ENCODE peak calls at places on chromosomes 5 and 9, in five cellular contexts. One of them, this sample, is unnamed.

GRCh38 chr9:19481971-19482404 is 73.2 kb downstream of the ACER2 start:
- DNase-seq in HCT116: no peak
- DNase-seq in K562: no peak
- DNase-seq in GM12878: no peak
- DNase-seq in SK-N-SH: no peak
- DNase-seq in this sample: no peak

GRCh38 chr5:133293953-133294352 is 242.1 kb downstream of the HSPA4 start:
- DNase-seq in GM12878: no peak
- DNase-seq in SK-N-SH: no peak
- DNase-seq in K562: no peak
- DNase-seq in HCT116: no peak
- DNase-seq in this sample: no peak

GRCh38 chr9:14593406-14593805 is 99.8 kb downstream of the ZDHHC21 start:
- DNase-seq in HCT116: no peak
- DNase-seq in K562: peak
- DNase-seq in SK-N-SH: no peak
- DNase-seq in GM12878: no peak
- DNase-seq in this sample: no peak

GRCh38 chr5:71533142-71533541 is 54.0 kb upstream of the MCCC2 start:
- DNase-seq in HCT116: no peak
- DNase-seq in GM12878: no peak
- DNase-seq in SK-N-SH: no peak
- DNase-seq in K562: no peak
- DNase-seq in this sample: no peak

GRCh38 chr5:68261174-68262021 is 45.8 kb downstream of the PIK3R1 start:
- DNase-seq in SK-N-SH: no peak
- DNase-seq in GM12878: no peak
- DNase-seq in HCT116: no peak
- DNase-seq in K562: no peak
- DNase-seq in this sample: no peak

GRCh38 chr5:122674412-122674811 is 100.5 kb upstream of the SNX2 start:
- DNase-seq in SK-N-SH: no peak
- DNase-seq in HCT116: no peak
- DNase-seq in K562: no peak
- DNase-seq in GM12878: no peak
- DNase-seq in this sample: no peak

GRCh38 chr5:141681695-141682641 is at the start of gene ARAP3:
- DNase-seq in HCT116: peak
- DNase-seq in K562: peak
- DNase-seq in SK-N-SH: peak
- DNase-seq in GM12878: no peak
- DNase-seq in this sample: peak

GRCh38 chr9:117325789-117326185 is 89.1 kb downstream of the ASTN2 start:
- DNase-seq in GM12878: no peak
- DNase-seq in K562: no peak
- DNase-seq in HCT116: no peak
- DNase-seq in SK-N-SH: peak
- DNase-seq in this sample: no peak

GRCh38 chr9:28502189-28502588 is 928.9 kb upstream of the C9orf72 start:
- DNase-seq in K562: no peak
- DNase-seq in GM12878: no peak
- DNase-seq in HCT116: no peak
- DNase-seq in SK-N-SH: no peak
- DNase-seq in this sample: no peak

GRCh38 chr5:126648471-126648870 is 47.7 kb downstream of the PHAX start:
- DNase-seq in HCT116: no peak
- DNase-seq in SK-N-SH: no peak
- DNase-seq in K562: no peak
- DNase-seq in GM12878: no peak
- DNase-seq in this sample: no peak

GRCh38 chr5:16383544-16384057 is 82.0 kb downstream of the ZNF622 start:
- DNase-seq in SK-N-SH: peak
- DNase-seq in GM12878: no peak
- DNase-seq in HCT116: no peak
- DNase-seq in K562: no peak
- DNase-seq in this sample: no peak

GRCh38 chr5:129155876-129156275 is 61.3 kb downstream of the ISOC1 start:
- DNase-seq in SK-N-SH: no peak
- DNase-seq in GM12878: no peak
- DNase-seq in K562: no peak
- DNase-seq in HCT116: no peak
- DNase-seq in this sample: no peak

GRCh38 chr5:83375049-83375710 is 96.4 kb upstream of the VCAN start:
- DNase-seq in GM12878: no peak
- DNase-seq in SK-N-SH: no peak
- DNase-seq in K562: no peak
- DNase-seq in HCT116: no peak
- DNase-seq in this sample: no peak

GRCh38 chr9:114606068-114606467 is 5.0 kb upstream of the TMEM268 start:
- DNase-seq in HCT116: no peak
- DNase-seq in K562: no peak
- DNase-seq in GM12878: no peak
- DNase-seq in SK-N-SH: peak
- DNase-seq in this sample: no peak

GRCh38 chr9:85536514-85536913 is 205.2 kb downstream of the AGTPBP1 start:
- DNase-seq in HCT116: no peak
- DNase-seq in K562: no peak
- DNase-seq in SK-N-SH: no peak
- DNase-seq in GM12878: no peak
- DNase-seq in this sample: no peak

GRCh38 chr9:78909566-78909965 is 612.6 kb downstream of the PSAT1 start:
- DNase-seq in HCT116: no peak
- DNase-seq in SK-N-SH: no peak
- DNase-seq in GM12878: no peak
- DNase-seq in K562: no peak
- DNase-seq in this sample: no peak

GRCh38 chr5:146188358-146188757 is 5.9 kb upstream of the LARS1 start:
- DNase-seq in SK-N-SH: no peak
- DNase-seq in GM12878: no peak
- DNase-seq in K562: no peak
- DNase-seq in HCT116: no peak
- DNase-seq in this sample: no peak

DNA sequence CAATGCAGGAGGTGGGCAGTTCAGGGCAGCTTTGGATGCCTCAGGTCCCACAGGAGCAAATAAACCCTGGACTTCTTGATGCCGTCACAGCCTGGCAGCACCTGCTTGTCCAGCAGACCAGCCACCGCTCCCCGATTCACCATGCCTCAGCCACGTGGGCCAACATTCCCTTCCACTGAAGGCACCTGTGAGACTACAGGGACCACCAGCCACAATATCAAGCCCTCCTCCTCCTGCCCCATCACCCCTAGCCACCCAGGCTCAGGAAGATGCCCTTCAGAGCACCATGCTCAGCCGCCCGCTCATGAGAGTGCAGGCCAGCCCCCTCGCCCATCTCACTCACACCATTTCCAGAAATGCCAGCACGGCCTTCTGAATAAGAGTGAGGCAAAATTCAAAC is 234.7 kb downstream of the SYK start:
- DNase-seq in GM12878: no peak
- DNase-seq in SK-N-SH: no peak
- DNase-seq in HCT116: no peak
- DNase-seq in K562: no peak
- DNase-seq in this sample: no peak
- TF ChIP-seq JUND in GM12878: no peak
- TF ChIP-seq JUND in SK-N-SH: no peak
- TF ChIP-seq JUND in HCT116: no peak
- TF ChIP-seq JUND in K562: no peak
- TF ChIP-seq JUND in this sample: no peak

DNA sequence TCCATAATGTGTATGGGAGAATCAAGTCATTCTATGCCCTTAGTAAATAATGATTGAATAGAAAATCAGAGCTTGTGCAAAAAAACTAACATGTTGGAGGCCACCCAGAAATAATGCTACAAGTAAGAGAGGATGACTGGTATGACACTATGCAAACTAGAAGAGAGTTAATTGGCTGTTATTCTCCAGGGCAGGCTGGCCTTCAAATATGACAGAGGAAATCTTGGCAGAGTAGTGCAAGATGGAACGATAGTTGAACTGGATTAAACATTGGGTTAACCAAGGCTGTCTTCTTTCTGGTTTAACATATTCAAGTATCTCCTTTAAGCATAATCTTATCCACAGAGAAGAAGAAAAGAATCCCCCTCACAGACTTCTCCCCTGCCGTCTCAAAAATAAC is 196.1 kb downstream of the MPDZ start:
- DNase-seq in GM12878: no peak
- DNase-seq in HCT116: no peak
- DNase-seq in K562: no peak
- DNase-seq in SK-N-SH: no peak
- DNase-seq in this sample: no peak
- TF ChIP-seq JUND in GM12878: no peak
- TF ChIP-seq JUND in HCT116: no peak
- TF ChIP-seq JUND in K562: no peak
- TF ChIP-seq JUND in SK-N-SH: no peak
- TF ChIP-seq JUND in this sample: peak

DNA sequence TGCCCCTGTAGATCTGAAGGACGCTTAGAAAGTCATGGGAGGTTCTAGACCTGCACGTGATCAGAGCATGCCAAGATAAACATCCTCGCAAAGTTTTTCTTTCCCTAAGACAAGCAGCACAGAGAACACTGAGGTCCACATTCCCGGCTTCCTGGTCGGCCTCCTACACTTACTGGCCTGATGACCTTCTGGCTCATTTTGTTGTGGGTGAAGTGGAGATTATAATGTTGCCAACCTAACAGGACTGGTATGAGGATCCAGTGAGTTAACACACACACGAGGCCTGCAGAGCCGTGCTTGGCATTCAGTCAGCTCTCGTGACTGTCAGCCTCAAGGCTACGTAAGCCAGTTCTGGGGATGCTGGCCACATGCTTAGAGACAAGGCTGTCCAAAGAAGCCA is 186.0 kb downstream of the TENT4A start:
- DNase-seq in HCT116: no peak
- DNase-seq in SK-N-SH: no peak
- DNase-seq in K562: no peak
- DNase-seq in GM12878: no peak
- DNase-seq in this sample: no peak
- TF ChIP-seq JUND in HCT116: no peak
- TF ChIP-seq JUND in SK-N-SH: no peak
- TF ChIP-seq JUND in K562: no peak
- TF ChIP-seq JUND in GM12878: no peak
- TF ChIP-seq JUND in this sample: no peak

DNA sequence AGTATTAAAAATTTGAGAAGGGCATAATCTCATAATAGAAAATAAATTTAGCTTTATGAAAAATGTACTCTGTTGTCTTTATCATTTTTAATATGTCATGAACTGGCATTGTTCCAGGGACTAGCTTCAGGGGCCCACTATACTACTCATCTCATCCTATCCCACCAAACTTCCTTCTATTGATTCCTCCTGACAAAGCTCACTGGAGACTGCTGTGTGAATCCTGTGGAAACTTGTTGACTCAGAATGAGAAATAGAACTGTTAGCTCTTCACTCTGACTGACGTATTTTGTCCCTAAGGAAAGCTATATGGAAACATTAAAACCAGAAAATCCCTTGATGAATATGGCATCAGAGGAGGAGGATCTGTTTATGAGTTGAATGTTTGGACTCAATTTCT is 29.8 kb upstream of the BNIP1 start:
- DNase-seq in K562: no peak
- DNase-seq in HCT116: no peak
- DNase-seq in SK-N-SH: no peak
- DNase-seq in GM12878: no peak
- DNase-seq in this sample: no peak
- TF ChIP-seq JUND in K562: no peak
- TF ChIP-seq JUND in HCT116: no peak
- TF ChIP-seq JUND in SK-N-SH: no peak
- TF ChIP-seq JUND in GM12878: no peak
- TF ChIP-seq JUND in this sample: no peak

GRCh38 chr9:89994988-89995613 is 390.3 kb downstream of the GADD45G start:
- DNase-seq in K562: no peak
- DNase-seq in GM12878: no peak
- DNase-seq in HCT116: no peak
- DNase-seq in SK-N-SH: no peak
- DNase-seq in this sample: no peak

GRCh38 chr9:89991204-89991790 is 386.5 kb downstream of the GADD45G start:
- DNase-seq in SK-N-SH: no peak
- DNase-seq in GM12878: no peak
- DNase-seq in K562: no peak
- DNase-seq in HCT116: no peak
- DNase-seq in this sample: no peak

GRCh38 chr9:89996106-89996505 is 391.3 kb downstream of the GADD45G start:
- DNase-seq in HCT116: no peak
- DNase-seq in GM12878: no peak
- DNase-seq in SK-N-SH: no peak
- DNase-seq in K562: no peak
- DNase-seq in this sample: peak

GRCh38 chr9:89992326-89993208 is 387.8 kb downstream of the GADD45G start:
- DNase-seq in GM12878: no peak
- DNase-seq in HCT116: no peak
- DNase-seq in K562: no peak
- DNase-seq in SK-N-SH: no peak
- DNase-seq in this sample: no peak

DNA sequence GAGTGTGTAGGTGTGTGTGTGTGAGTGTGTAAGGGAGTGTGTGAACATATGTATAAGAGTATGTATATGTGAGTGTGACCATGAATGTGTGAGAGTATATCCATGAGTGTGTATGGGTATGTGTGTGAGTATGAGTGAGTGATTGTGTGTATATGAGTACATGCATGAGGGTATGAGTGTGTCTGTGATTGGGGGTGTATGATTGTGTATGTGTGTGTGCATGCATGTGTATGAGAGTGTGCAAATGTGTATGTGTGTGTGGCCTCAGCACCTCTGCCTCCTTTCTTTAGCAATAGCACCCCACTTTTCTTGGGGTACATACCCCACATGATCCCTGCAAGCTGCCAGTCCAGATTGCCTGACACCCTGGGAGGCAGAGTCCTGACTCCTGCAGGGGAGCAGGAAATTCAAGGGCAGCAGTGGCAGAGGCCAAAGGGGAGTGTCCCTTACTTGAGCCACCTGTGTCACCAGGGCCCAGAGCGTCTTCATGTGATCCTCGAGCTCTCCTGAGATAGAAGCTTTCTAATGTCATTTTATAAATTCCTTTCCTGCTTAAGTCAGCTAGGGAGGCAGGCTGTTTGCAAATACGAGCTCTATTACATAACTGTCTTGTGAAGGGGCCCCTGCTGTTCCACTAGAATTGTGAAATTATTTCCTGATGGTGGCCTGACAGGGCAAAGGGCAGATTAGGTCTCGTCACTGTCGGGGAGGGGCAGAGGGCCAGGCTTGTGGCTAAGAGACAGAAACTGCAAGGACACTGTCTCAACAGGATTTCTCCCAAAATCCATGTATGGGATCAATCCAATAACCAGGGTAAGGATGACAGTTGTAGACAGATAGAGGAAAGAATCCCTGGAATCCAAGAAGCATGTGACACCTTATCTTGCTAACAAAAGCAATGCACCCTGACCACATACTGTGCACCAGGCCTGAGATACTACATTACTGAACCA is 389.1 kb downstream of the GADD45G start:
- DNase-seq in HCT116: no peak
- DNase-seq in GM12878: no peak
- DNase-seq in SK-N-SH: no peak
- DNase-seq in K562: no peak
- DNase-seq in this sample: no peak
- TF ChIP-seq JUND in HCT116: no peak
- TF ChIP-seq JUND in GM12878: no peak
- TF ChIP-seq JUND in SK-N-SH: no peak
- TF ChIP-seq JUND in K562: no peak
- TF ChIP-seq JUND in this sample: no peak